ENCODE peak calls at places on chromosomes 6 and 20, in six cellular contexts. One of them, this sample, is unnamed.

GRCh38 chr20:16175322-16175721 is 397.9 kb downstream of the KIF16B start:
- ATAC-seq in activated CD4-positive, alpha-beta T cell treated with anti-CD3 and anti-CD28 coated beads for 36 hours: no peak
- ATAC-seq in GM12878: no peak
- ATAC-seq in activated CD8-positive, alpha-beta T cell treated with anti-CD3 and anti-CD28 coated beads for 36 hours: no peak
- ATAC-seq in left cardiac atrium: no peak
- ATAC-seq in Right ventricle myocardium inferior: no peak
- ATAC-seq in this sample: no peak

GRCh38 chr20:35187584-35188190 is 15.8 kb downstream of the PROCR start:
- ATAC-seq in activated CD4-positive, alpha-beta T cell treated with anti-CD3 and anti-CD28 coated beads for 36 hours: no peak
- ATAC-seq in GM12878: no peak
- ATAC-seq in activated CD8-positive, alpha-beta T cell treated with anti-CD3 and anti-CD28 coated beads for 36 hours: no peak
- ATAC-seq in left cardiac atrium: no peak
- ATAC-seq in Right ventricle myocardium inferior: no peak
- ATAC-seq in this sample: no peak

GRCh38 chr20:61434361-61434781 is 182.3 kb downstream of the CDH4 start:
- ATAC-seq in activated CD4-positive, alpha-beta T cell treated with anti-CD3 and anti-CD28 coated beads for 36 hours: no peak
- ATAC-seq in GM12878: no peak
- ATAC-seq in activated CD8-positive, alpha-beta T cell treated with anti-CD3 and anti-CD28 coated beads for 36 hours: no peak
- ATAC-seq in left cardiac atrium: no peak
- ATAC-seq in Right ventricle myocardium inferior: no peak
- ATAC-seq in this sample: no peak

GRCh38 chr20:46994341-46994740 is 99.7 kb downstream of the EYA2 start:
- ATAC-seq in activated CD4-positive, alpha-beta T cell treated with anti-CD3 and anti-CD28 coated beads for 36 hours: peak
- ATAC-seq in GM12878: peak
- ATAC-seq in activated CD8-positive, alpha-beta T cell treated with anti-CD3 and anti-CD28 coated beads for 36 hours: peak
- ATAC-seq in left cardiac atrium: no peak
- ATAC-seq in Right ventricle myocardium inferior: no peak
- ATAC-seq in this sample: peak

GRCh38 chr6:15077006-15077405 is 168.9 kb upstream of the JARID2 start:
- ATAC-seq in activated CD4-positive, alpha-beta T cell treated with anti-CD3 and anti-CD28 coated beads for 36 hours: no peak
- ATAC-seq in GM12878: no peak
- ATAC-seq in activated CD8-positive, alpha-beta T cell treated with anti-CD3 and anti-CD28 coated beads for 36 hours: no peak
- ATAC-seq in left cardiac atrium: no peak
- ATAC-seq in Right ventricle myocardium inferior: no peak
- ATAC-seq in this sample: peak

GRCh38 chr20:25571240-25571639 is 14.1 kb downstream of the NINL start:
- ATAC-seq in activated CD4-positive, alpha-beta T cell treated with anti-CD3 and anti-CD28 coated beads for 36 hours: no peak
- ATAC-seq in GM12878: no peak
- ATAC-seq in activated CD8-positive, alpha-beta T cell treated with anti-CD3 and anti-CD28 coated beads for 36 hours: no peak
- ATAC-seq in left cardiac atrium: no peak
- ATAC-seq in Right ventricle myocardium inferior: no peak
- ATAC-seq in this sample: no peak

GRCh38 chr20:56766528-56766927 is 137.4 kb downstream of the TFAP2C start:
- ATAC-seq in activated CD4-positive, alpha-beta T cell treated with anti-CD3 and anti-CD28 coated beads for 36 hours: no peak
- ATAC-seq in GM12878: no peak
- ATAC-seq in activated CD8-positive, alpha-beta T cell treated with anti-CD3 and anti-CD28 coated beads for 36 hours: no peak
- ATAC-seq in left cardiac atrium: no peak
- ATAC-seq in Right ventricle myocardium inferior: no peak
- ATAC-seq in this sample: no peak

GRCh38 chr20:33761698-33762250 is 30.0 kb downstream of the ZNF341 start:
- ATAC-seq in activated CD4-positive, alpha-beta T cell treated with anti-CD3 and anti-CD28 coated beads for 36 hours: no peak
- ATAC-seq in GM12878: no peak
- ATAC-seq in activated CD8-positive, alpha-beta T cell treated with anti-CD3 and anti-CD28 coated beads for 36 hours: no peak
- ATAC-seq in left cardiac atrium: no peak
- ATAC-seq in Right ventricle myocardium inferior: no peak
- ATAC-seq in this sample: no peak

GRCh38 chr20:45303586-45304463 is 2.8 kb upstream of the RBPJL start:
- ATAC-seq in activated CD4-positive, alpha-beta T cell treated with anti-CD3 and anti-CD28 coated beads for 36 hours: peak
- ATAC-seq in GM12878: no peak
- ATAC-seq in activated CD8-positive, alpha-beta T cell treated with anti-CD3 and anti-CD28 coated beads for 36 hours: peak
- ATAC-seq in left cardiac atrium: no peak
- ATAC-seq in Right ventricle myocardium inferior: no peak
- ATAC-seq in this sample: peak

GRCh38 chr6:36590237-36590636 is 3.9 kb upstream of the SRSF3 start:
- ATAC-seq in activated CD4-positive, alpha-beta T cell treated with anti-CD3 and anti-CD28 coated beads for 36 hours: no peak
- ATAC-seq in GM12878: no peak
- ATAC-seq in activated CD8-positive, alpha-beta T cell treated with anti-CD3 and anti-CD28 coated beads for 36 hours: no peak
- ATAC-seq in left cardiac atrium: peak
- ATAC-seq in Right ventricle myocardium inferior: no peak
- ATAC-seq in this sample: no peak

GRCh38 chr6:111591901-111592461 is 13.7 kb downstream of the TRAF3IP2 start:
- ATAC-seq in activated CD4-positive, alpha-beta T cell treated with anti-CD3 and anti-CD28 coated beads for 36 hours: no peak
- ATAC-seq in GM12878: no peak
- ATAC-seq in activated CD8-positive, alpha-beta T cell treated with anti-CD3 and anti-CD28 coated beads for 36 hours: no peak
- ATAC-seq in left cardiac atrium: no peak
- ATAC-seq in Right ventricle myocardium inferior: no peak
- ATAC-seq in this sample: no peak

GRCh38 chr20:43938017-43938655 is 23.5 kb downstream of the TOX2 start:
- ATAC-seq in activated CD4-positive, alpha-beta T cell treated with anti-CD3 and anti-CD28 coated beads for 36 hours: no peak
- ATAC-seq in GM12878: no peak
- ATAC-seq in activated CD8-positive, alpha-beta T cell treated with anti-CD3 and anti-CD28 coated beads for 36 hours: no peak
- ATAC-seq in left cardiac atrium: no peak
- ATAC-seq in Right ventricle myocardium inferior: no peak
- ATAC-seq in this sample: no peak

GRCh38 chr6:151372164-151372563 is 19.2 kb downstream of the ZBTB2 start:
- ATAC-seq in activated CD4-positive, alpha-beta T cell treated with anti-CD3 and anti-CD28 coated beads for 36 hours: peak
- ATAC-seq in GM12878: no peak
- ATAC-seq in activated CD8-positive, alpha-beta T cell treated with anti-CD3 and anti-CD28 coated beads for 36 hours: peak
- ATAC-seq in left cardiac atrium: no peak
- ATAC-seq in Right ventricle myocardium inferior: no peak
- ATAC-seq in this sample: peak

This sample was measured in activated T-helper 17 cell treated with anti-CD3 and anti-CD28 coated beads, Interleukin-2, amount 50 U/mL, for 72 hours.